ENCODE peak calls at places on chromosomes 13 and 19, in five cellular contexts. D is H1, Q is SK-N-SH, L is GM12878, S is K562. H is an unnamed sample.

GRCh38 chr19:5128251-5128931 is 159.5 kb downstream of the KDM4B start:
- DNase-seq in L (no peak), Q (peak; percentile 78), D (no peak), S (peak; percentile 91), H (no peak)

GRCh38 chr13:43196171-43196611 is 172.8 kb downstream of the DNAJC15 start:
- DNase-seq in D (no peak), S (no peak), Q (peak; percentile 70), L (no peak), H (no peak)

GRCh38 chr19:49567722-49568454 is 12.5 kb downstream of the NOSIP start:
- DNase-seq in Q (no peak), S (no peak), L (no peak), D (no peak), H (no peak)

GRCh38 chr13:106376411-106377112 is 158.9 kb downstream of the EFNB2 start:
- DNase-seq in S (no peak), L (no peak), Q (no peak), D (no peak), H (no peak)

GRCh38 chr13:34001357-34001756 is 183.4 kb downstream of the RFC3 start:
- DNase-seq in D (no peak), S (no peak), L (no peak), Q (no peak), H (no peak)

GRCh38 chr19:38975214-38975860 is at the start of gene FBXO17:
- DNase-seq in D (no peak), Q (peak; percentile 90), L (no peak), S (peak; percentile 81), H (peak; percentile 47)

GRCh38 chr19:42494321-42494720 is 34.0 kb downstream of the CEACAM1 start:
- DNase-seq in L (no peak), S (no peak), Q (no peak), D (no peak), H (no peak)

GRCh38 chr13:25659091-25659502 is 287.3 kb downstream of the ATP8A2 start:
- DNase-seq in L (no peak), Q (no peak), S (no peak), D (no peak), H (no peak)

GRCh38 chr19:13013649-13014048 is 18.4 kb downstream of the NFIX start:
- DNase-seq in D (no peak), S (no peak), Q (no peak), L (no peak), H (no peak)

GRCh38 chr19:40623403-40624239 is 22.5 kb downstream of the LTBP4 start:
- DNase-seq in Q (peak; percentile 30), D (no peak), S (peak; percentile 98), L (no peak), H (peak; percentile 43)

GRCh38 chr19:16095071-16095571 is 16.6 kb upstream of the RAB8A start:
- DNase-seq in Q (no peak), D (no peak), L (no peak), S (no peak), H (no peak)

GRCh38 chr13:50713849-50714248 is 129.6 kb downstream of the DLEU7 start:
- DNase-seq in S (no peak), D (no peak), Q (no peak), L (peak; percentile 16), H (no peak)

GRCh38 chr13:97275265-97275664 is 53.1 kb downstream of the MBNL2 start:
- DNase-seq in L (no peak), S (no peak), D (no peak), Q (no peak), H (peak; percentile 57)

GRCh38 chr19:16807416-16808274 is 21.6 kb upstream of the SIN3B start:
- DNase-seq in L (no peak), D (no peak), Q (no peak), S (no peak), H (no peak)

GRCh38 chr13:108306768-108307332 is 37.3 kb downstream of the TNFSF13B start:
- DNase-seq in D (no peak), L (no peak), Q (no peak), S (no peak), H (no peak)

GRCh38 chr13:102392810-102393209 is 9.0 kb downstream of the FGF14 start:
- DNase-seq in L (no peak), D (no peak), Q (no peak), S (no peak), H (no peak)

GRCh38 chr19:2249010-2249866 is at the start of gene AMH:
- DNase-seq in L (no peak), Q (peak; percentile 33), S (no peak), D (no peak), H (no peak)

GRCh38 chr13:93689333-93689732 is 462.7 kb downstream of the GPC6 start:
- DNase-seq in S (no peak), L (no peak), Q (no peak), D (no peak), H (no peak)

GRCh38 chr19:42658148-42658547 is 63.4 kb upstream of the CEACAM8 start:
- DNase-seq in L (no peak), D (no peak), Q (no peak), S (no peak), H (no peak)

GRCh38 chr13:26266311-26266710 is 12.4 kb downstream of the CDK8 start:
- DNase-seq in S (no peak), D (no peak), Q (no peak), L (no peak), H (no peak)

GRCh38 chr13:50677687-50678463 is 165.6 kb downstream of the DLEU7 start:
- DNase-seq in D (no peak), Q (no peak), S (no peak), L (no peak), H (no peak)

GRCh38 chr19:10289836-10290438 is at the start of gene ICAM5:
- DNase-seq in Q (no peak), D (no peak), L (no peak), S (peak; percentile 77), H (no peak)

GRCh38 chr19:3464797-3465235 is 15.5 kb downstream of the SMIM24 start:
- DNase-seq in D (no peak), Q (no peak), L (no peak), S (no peak), H (no peak)

GRCh38 chr13:72638059-72638815 is 89.2 kb downstream of the MZT1 start:
- DNase-seq in Q (no peak), S (no peak), L (no peak), D (peak; percentile 71), H (no peak)

GRCh38 chr13:41222259-41222852 is 28.0 kb upstream of the KBTBD7 start:
- DNase-seq in D (no peak), L (peak; percentile 34), Q (peak; percentile 62), S (peak; percentile 57), H (peak; percentile 50)

GRCh38 chr13:49113526-49114286 is 106.4 kb upstream of the MLNR start:
- DNase-seq in Q (no peak), L (no peak), D (no peak), S (no peak), H (peak; percentile 22)

GRCh38 chr19:44683434-44684210 is 12.3 kb downstream of the CEACAM19 start:
- DNase-seq in L (no peak), S (no peak), Q (no peak), D (no peak), H (no peak)

GRCh38 chr19:34066007-34066656 is 106.2 kb upstream of the LSM14A start:
- DNase-seq in S (no peak), Q (no peak), D (no peak), L (no peak), H (no peak)

GRCh38 chr19:679418-680286 is 3.5 kb downstream of the FSTL3 start:
- DNase-seq in D (no peak), Q (peak; percentile 83), L (no peak), S (peak; percentile 61), H (no peak)

DNA sequence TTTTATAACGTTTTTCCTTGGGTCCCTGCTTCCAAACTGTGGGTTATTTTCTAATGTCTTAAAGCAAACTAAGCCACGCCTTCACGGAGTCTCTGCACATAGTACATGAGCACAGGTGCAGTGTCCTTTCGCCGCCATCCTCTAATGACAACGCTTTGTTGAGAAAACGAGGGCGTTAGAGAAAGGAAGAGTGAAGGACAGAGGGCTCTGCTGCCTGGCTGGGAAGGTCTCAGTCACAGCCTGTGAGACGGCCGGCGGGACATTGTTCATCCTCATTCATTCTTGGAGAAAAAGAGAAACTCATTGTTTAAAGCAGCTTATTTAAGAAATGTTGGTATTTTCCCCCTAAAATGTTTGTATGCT is 9.5 kb downstream of the IL17D start:
- DNase-seq in S (no peak), D (no peak), L (no peak), Q (no peak), H (no peak)
- TF ChIP-seq CHD2 in S (no peak), D (no peak), L (no peak), Q (no peak), H (no peak)

DNA sequence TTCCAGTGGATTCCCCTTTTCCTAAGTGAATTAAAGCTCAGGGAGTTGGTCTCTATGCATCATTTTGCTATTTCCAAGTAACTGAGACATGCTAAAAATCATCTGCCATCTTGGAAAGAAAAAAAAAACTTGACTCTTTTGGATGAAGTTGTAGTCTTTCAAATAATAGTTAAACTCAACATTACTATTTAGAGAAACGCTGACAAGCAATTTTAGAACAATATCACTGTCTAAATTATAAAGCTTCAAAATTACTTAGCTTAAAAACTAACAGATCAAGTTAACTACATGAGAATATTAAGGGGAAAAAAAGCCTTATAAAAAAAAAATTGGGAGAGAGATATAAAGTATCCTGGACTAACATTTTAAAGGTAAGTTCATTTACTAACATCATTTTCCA is 68.5 kb downstream of the STOML3 start:
- DNase-seq in L (no peak), Q (no peak), D (no peak), S (no peak), H (no peak)
- H2AFZ ChIP-seq in L (no peak overlapping the region), Q (no peak overlapping the region), D (peak overlapping the region; percentile 89), S (no peak overlapping the region), H (no peak overlapping the region)

GRCh38 chr19:48511800-48512503 is at the start of gene LMTK3:
- DNase-seq in L (no peak), S (peak; percentile 88), Q (peak; percentile 97), D (no peak), H (no peak)
- TF ChIP-seq CHD2 in L (no peak), S (no peak), Q (no peak), D (no peak), H (no peak)

GRCh38 chr19:58278156-58279041 is at the start of gene ZNF8:
- DNase-seq in D (peak; percentile 97), S (peak; percentile 100), Q (peak; percentile 98), L (peak; percentile 93), H (peak; percentile 97)
- H2AFZ ChIP-seq in D (peak within 1 kb of the TSS; percentile 37), S (peak within 1 kb of the TSS; percentile 92), Q (peak within 1 kb of the TSS; percentile 100), L (peak within 1 kb of the TSS; percentile 88), H (peak within 1 kb of the TSS; percentile 87)

GRCh38 chr13:65378484-65378883 is 1851.7 kb downstream of the PCDH9 start:
- DNase-seq in Q (no peak), L (no peak), S (no peak), D (no peak), H (no peak)

DNA sequence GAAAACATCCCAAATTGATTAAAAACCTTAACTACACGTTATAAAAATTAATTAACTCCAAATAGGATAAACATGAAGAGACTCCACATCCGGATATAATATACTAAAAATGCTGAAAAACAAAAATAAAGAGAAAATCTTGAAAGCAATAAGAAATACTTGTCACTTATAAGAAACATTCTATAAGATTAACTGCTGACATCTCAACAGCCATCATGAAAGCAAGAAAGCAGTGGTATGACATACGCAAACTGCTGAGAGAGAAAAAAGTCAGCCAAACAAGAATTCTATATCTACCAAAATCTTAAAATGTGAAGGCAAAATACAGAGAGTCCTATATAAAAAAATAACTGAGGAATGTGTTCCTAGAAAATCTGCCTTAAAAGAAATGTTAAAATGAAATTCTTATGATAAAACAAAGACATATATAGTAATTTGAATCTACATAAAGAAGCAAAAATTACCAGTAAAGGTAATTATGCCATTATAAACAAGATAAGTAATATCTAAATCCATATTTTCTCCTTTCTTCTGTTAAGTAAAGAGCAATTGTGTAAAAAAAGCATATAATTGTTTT is 1851.1 kb downstream of the PCDH9 start:
- DNase-seq in Q (no peak), L (no peak), S (no peak), D (no peak), H (no peak)
- TF ChIP-seq CHD2 in Q (no peak), L (no peak), S (no peak), D (no peak), H (no peak)

GRCh38 chr19:7933411-7933810 is 7.5 kb upstream of the CTXN1 start:
- DNase-seq in L (no peak), S (no peak), D (no peak), Q (peak; percentile 53), H (no peak)
- H2AFZ ChIP-seq in L (no peak overlapping the region), S (no peak overlapping the region), D (no peak overlapping the region), Q (no peak overlapping the region), H (no peak overlapping the region)